ENCODE peak calls at places on chromosome 3, in eight cellular contexts. One of them, this sample, is unnamed.

GRCh38 chr3:109336272-109336957 is 931 bp downstream of the DPPA4 start:
- DNase-seq in GM23338: no peak
- DNase-seq in tibial artery: no peak
- DNase-seq in ovary: no peak
- DNase-seq in GM23248: peak; percentile 54
- DNase-seq in uterus: no peak
- DNase-seq in endodermal cell: peak; percentile 74
- DNase-seq in cardiac muscle cell: peak; percentile 77
- DNase-seq in this sample: no peak

GRCh38 chr3:56012732-56013131 is 455.5 kb downstream of the ERC2 start:
- DNase-seq in GM23338: no peak
- DNase-seq in tibial artery: no peak
- DNase-seq in ovary: no peak
- DNase-seq in GM23248: no peak
- DNase-seq in uterus: no peak
- DNase-seq in endodermal cell: no peak
- DNase-seq in cardiac muscle cell: no peak
- DNase-seq in this sample: no peak

GRCh38 chr3:187903697-187904096 is 158.4 kb upstream of the BCL6 start:
- DNase-seq in GM23338: no peak
- DNase-seq in tibial artery: no peak
- DNase-seq in ovary: no peak
- DNase-seq in GM23248: no peak
- DNase-seq in uterus: no peak
- DNase-seq in endodermal cell: no peak
- DNase-seq in cardiac muscle cell: no peak
- DNase-seq in this sample: no peak

GRCh38 chr3:148023994-148024393 is 614.8 kb downstream of the ZIC1 start:
- DNase-seq in GM23338: no peak
- DNase-seq in tibial artery: no peak
- DNase-seq in ovary: no peak
- DNase-seq in GM23248: peak; percentile 93
- DNase-seq in uterus: no peak
- DNase-seq in endodermal cell: no peak
- DNase-seq in cardiac muscle cell: peak; percentile 82
- DNase-seq in this sample: no peak

GRCh38 chr3:71421820-71422566 is 161.5 kb downstream of the FOXP1 start:
- DNase-seq in GM23338: no peak
- DNase-seq in tibial artery: no peak
- DNase-seq in ovary: no peak
- DNase-seq in GM23248: no peak
- DNase-seq in uterus: no peak
- DNase-seq in endodermal cell: no peak
- DNase-seq in cardiac muscle cell: no peak
- DNase-seq in this sample: no peak

GRCh38 chr3:27681249-27681748 is 40.8 kb downstream of the EOMES start:
- DNase-seq in GM23338: peak; percentile 91
- DNase-seq in tibial artery: no peak
- DNase-seq in ovary: no peak
- DNase-seq in GM23248: peak; percentile 91
- DNase-seq in uterus: no peak
- DNase-seq in endodermal cell: peak; percentile 59
- DNase-seq in cardiac muscle cell: peak; percentile 89
- DNase-seq in this sample: peak; percentile 42

GRCh38 chr3:29922990-29923746 is 642.3 kb downstream of the RBMS3 start:
- DNase-seq in GM23338: no peak
- DNase-seq in tibial artery: no peak
- DNase-seq in ovary: no peak
- DNase-seq in GM23248: peak; percentile 75
- DNase-seq in uterus: no peak
- DNase-seq in endodermal cell: no peak
- DNase-seq in cardiac muscle cell: peak; percentile 93
- DNase-seq in this sample: no peak

GRCh38 chr3:195106418-195106906 is 164.5 kb downstream of the XXYLT1 start:
- DNase-seq in GM23338: peak; percentile 81
- DNase-seq in tibial artery: peak; percentile 70
- DNase-seq in ovary: peak; percentile 80
- DNase-seq in GM23248: peak; percentile 83
- DNase-seq in uterus: peak; percentile 72
- DNase-seq in endodermal cell: peak; percentile 90
- DNase-seq in cardiac muscle cell: peak; percentile 79
- DNase-seq in this sample: no peak

GRCh38 chr3:152742368-152743347 is 92.3 kb upstream of the P2RY1 start:
- DNase-seq in GM23338: no peak
- DNase-seq in tibial artery: no peak
- DNase-seq in ovary: no peak
- DNase-seq in GM23248: no peak
- DNase-seq in uterus: no peak
- DNase-seq in endodermal cell: no peak
- DNase-seq in cardiac muscle cell: peak; percentile 6
- DNase-seq in this sample: no peak

GRCh38 chr3:179898024-179898423 is 138.7 kb downstream of the PEX5L start:
- DNase-seq in GM23338: peak; percentile 98
- DNase-seq in tibial artery: no peak
- DNase-seq in ovary: no peak
- DNase-seq in GM23248: peak; percentile 42
- DNase-seq in uterus: no peak
- DNase-seq in endodermal cell: peak; percentile 81
- DNase-seq in cardiac muscle cell: peak; percentile 53
- DNase-seq in this sample: peak; percentile 48

GRCh38 chr3:16064660-16065414 is 109.6 kb upstream of the GALNT15 start:
- DNase-seq in GM23338: no peak
- DNase-seq in tibial artery: peak; percentile 84
- DNase-seq in ovary: peak; percentile 87
- DNase-seq in GM23248: peak; percentile 92
- DNase-seq in uterus: peak; percentile 90
- DNase-seq in endodermal cell: no peak
- DNase-seq in cardiac muscle cell: peak; percentile 96
- DNase-seq in this sample: no peak

GRCh38 chr3:8020459-8020858 is 481.2 kb upstream of the LMCD1 start:
- DNase-seq in GM23338: no peak
- DNase-seq in tibial artery: no peak
- DNase-seq in ovary: no peak
- DNase-seq in GM23248: no peak
- DNase-seq in uterus: no peak
- DNase-seq in endodermal cell: no peak
- DNase-seq in cardiac muscle cell: no peak
- DNase-seq in this sample: no peak

GRCh38 chr3:177676148-177676547 is 478.9 kb upstream of the TBL1XR1 start:
- DNase-seq in GM23338: no peak
- DNase-seq in tibial artery: no peak
- DNase-seq in ovary: no peak
- DNase-seq in GM23248: no peak
- DNase-seq in uterus: no peak
- DNase-seq in endodermal cell: no peak
- DNase-seq in cardiac muscle cell: peak; percentile 34
- DNase-seq in this sample: no peak

GRCh38 chr3:69865920-69866679 is 126.8 kb downstream of the MITF start:
- DNase-seq in GM23338: peak; percentile 16
- DNase-seq in tibial artery: peak; percentile 66
- DNase-seq in ovary: peak; percentile 31
- DNase-seq in GM23248: no peak
- DNase-seq in uterus: no peak
- DNase-seq in endodermal cell: peak; percentile 57
- DNase-seq in cardiac muscle cell: peak; percentile 3
- DNase-seq in this sample: no peak

GRCh38 chr3:38497026-38497425 is 886 bp downstream of the EXOG start:
- DNase-seq in GM23338: no peak
- DNase-seq in tibial artery: no peak
- DNase-seq in ovary: no peak
- DNase-seq in GM23248: peak; percentile 54
- DNase-seq in uterus: no peak
- DNase-seq in endodermal cell: no peak
- DNase-seq in cardiac muscle cell: peak; percentile 44
- DNase-seq in this sample: no peak

GRCh38 chr3:120457827-120458226 is 7.0 kb upstream of the FSTL1 start:
- DNase-seq in GM23338: no peak
- DNase-seq in tibial artery: no peak
- DNase-seq in ovary: no peak
- DNase-seq in GM23248: no peak
- DNase-seq in uterus: no peak
- DNase-seq in endodermal cell: no peak
- DNase-seq in cardiac muscle cell: no peak
- DNase-seq in this sample: no peak

GRCh38 chr3:196868297-196868661 is 559 bp downstream of the SENP5 start:
- DNase-seq in GM23338: peak; percentile 56
- DNase-seq in tibial artery: no peak
- DNase-seq in ovary: no peak
- DNase-seq in GM23248: peak; percentile 71
- DNase-seq in uterus: no peak
- DNase-seq in endodermal cell: peak; percentile 75
- DNase-seq in cardiac muscle cell: no peak
- DNase-seq in this sample: peak; percentile 8

DNA sequence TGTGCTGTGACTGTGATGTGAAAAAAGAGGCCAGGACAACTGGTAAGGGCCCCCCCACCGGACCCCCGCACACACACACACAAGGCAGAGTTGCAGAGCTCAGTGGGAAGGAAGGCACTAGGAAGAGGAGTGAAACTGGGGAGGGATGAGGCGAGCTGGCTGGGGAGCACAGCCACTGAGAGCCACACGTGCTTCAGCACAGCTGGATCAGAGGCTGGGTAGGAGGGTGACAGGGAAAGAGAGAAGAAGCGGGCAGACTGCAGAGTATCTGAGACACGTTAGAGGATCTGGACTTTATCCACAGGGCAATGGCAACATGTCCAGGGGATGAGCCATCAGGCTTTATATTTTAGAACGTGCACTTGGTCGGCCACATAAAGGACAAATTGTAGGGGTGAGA is 38.0 kb upstream of the TKT start:
- DNase-seq in GM23338: no peak
- DNase-seq in tibial artery: no peak
- DNase-seq in ovary: no peak
- DNase-seq in GM23248: no peak
- DNase-seq in uterus: no peak
- DNase-seq in endodermal cell: no peak
- DNase-seq in cardiac muscle cell: no peak
- DNase-seq in this sample: no peak
- H3K4me1 ChIP-seq in GM23338: no peaks in the 10 kb centered on the region
- H3K4me1 ChIP-seq in tibial artery: no peaks in the 10 kb centered on the region
- H3K4me1 ChIP-seq in ovary: no peaks in the 10 kb centered on the region
- H3K4me1 ChIP-seq in GM23248: no peaks in the 10 kb centered on the region
- H3K4me1 ChIP-seq in uterus: no peaks in the 10 kb centered on the region
- H3K4me1 ChIP-seq in endodermal cell: no peaks in the 10 kb centered on the region
- H3K4me1 ChIP-seq in cardiac muscle cell: no peaks in the 10 kb centered on the region
- H3K4me1 ChIP-seq in this sample: peaks cover 3% of the 10 kb centered on the region

DNA sequence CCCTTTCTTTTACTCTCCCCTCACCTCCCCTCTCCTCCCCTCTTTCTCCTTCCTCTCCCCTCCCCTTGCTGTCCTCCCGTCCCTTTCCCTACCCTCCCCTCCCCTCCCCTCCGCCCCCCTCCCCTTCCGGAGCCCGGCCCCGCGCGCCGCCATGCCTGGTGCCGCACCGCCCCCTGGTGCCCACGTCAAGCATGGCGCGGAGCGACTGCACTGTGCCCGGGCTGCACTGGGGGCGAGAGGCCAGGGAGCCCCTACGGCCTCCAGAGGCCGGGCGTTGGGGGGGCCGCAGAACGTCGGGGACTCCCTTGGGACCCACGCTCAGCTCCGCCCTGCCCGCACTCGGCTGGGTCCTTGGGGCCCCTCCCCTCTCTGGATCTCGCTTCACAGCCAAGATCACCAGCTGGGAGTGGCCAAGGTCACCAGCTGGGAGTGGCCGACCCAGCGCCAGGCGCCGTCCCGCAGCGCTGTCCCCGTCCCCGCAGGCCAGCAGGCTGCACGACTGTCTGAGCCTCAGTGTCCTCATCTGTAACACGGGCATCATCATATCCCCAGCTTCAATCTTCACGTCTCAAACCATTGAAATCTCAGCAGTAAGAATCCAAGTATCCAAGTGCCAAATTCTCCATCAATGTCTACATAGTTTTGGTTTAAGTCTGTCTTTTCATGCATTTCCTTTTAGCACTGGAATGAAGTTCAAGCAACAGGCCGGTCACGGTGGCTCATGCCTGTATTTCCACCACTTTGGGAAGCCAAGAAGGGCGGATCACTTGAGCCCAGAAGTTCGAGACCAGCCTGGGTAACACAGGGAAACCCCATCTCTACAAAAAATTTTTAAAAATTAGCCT is 42.5 kb downstream of the TPRA1 start:
- DNase-seq in GM23338: peak; percentile 89
- DNase-seq in tibial artery: peak; percentile 84
- DNase-seq in ovary: peak; percentile 87
- DNase-seq in GM23248: peak; percentile 76
- DNase-seq in uterus: peak; percentile 65
- DNase-seq in endodermal cell: peak; percentile 97
- DNase-seq in cardiac muscle cell: peak; percentile 76
- DNase-seq in this sample: peak; percentile 49
- H3K4me3 ChIP-seq in GM23338: peak overlapping the region; percentile 70
- H3K4me3 ChIP-seq in tibial artery: peak overlapping the region; percentile 62
- H3K4me3 ChIP-seq in ovary: peak overlapping the region; percentile 59
- H3K4me3 ChIP-seq in GM23248: peak overlapping the region; percentile 69
- H3K4me3 ChIP-seq in uterus: peak overlapping the region; percentile 42
- H3K4me3 ChIP-seq in endodermal cell: peak overlapping the region; percentile 78
- H3K4me3 ChIP-seq in cardiac muscle cell: peak overlapping the region; percentile 32
- H3K4me3 ChIP-seq in this sample: peak overlapping the region; percentile 48

GRCh38 chr3:183536238-183536880 is 19.1 kb downstream of the KLHL6 start:
- DNase-seq in GM23338: no peak
- DNase-seq in tibial artery: no peak
- DNase-seq in ovary: no peak
- DNase-seq in GM23248: no peak
- DNase-seq in uterus: no peak
- DNase-seq in endodermal cell: peak; percentile 55
- DNase-seq in cardiac muscle cell: no peak
- DNase-seq in this sample: no peak
- H3K4me1 ChIP-seq in GM23338: peaks cover 17% of the 10 kb centered on the region
- H3K4me1 ChIP-seq in tibial artery: no peaks in the 10 kb centered on the region
- H3K4me1 ChIP-seq in ovary: peaks cover 2% of the 10 kb centered on the region
- H3K4me1 ChIP-seq in GM23248: peaks cover 12% of the 10 kb centered on the region
- H3K4me1 ChIP-seq in uterus: no peaks in the 10 kb centered on the region
- H3K4me1 ChIP-seq in endodermal cell: no peaks in the 10 kb centered on the region
- H3K4me1 ChIP-seq in cardiac muscle cell: no peaks in the 10 kb centered on the region
- H3K4me1 ChIP-seq in this sample: peaks cover 11% of the 10 kb centered on the region

DNA sequence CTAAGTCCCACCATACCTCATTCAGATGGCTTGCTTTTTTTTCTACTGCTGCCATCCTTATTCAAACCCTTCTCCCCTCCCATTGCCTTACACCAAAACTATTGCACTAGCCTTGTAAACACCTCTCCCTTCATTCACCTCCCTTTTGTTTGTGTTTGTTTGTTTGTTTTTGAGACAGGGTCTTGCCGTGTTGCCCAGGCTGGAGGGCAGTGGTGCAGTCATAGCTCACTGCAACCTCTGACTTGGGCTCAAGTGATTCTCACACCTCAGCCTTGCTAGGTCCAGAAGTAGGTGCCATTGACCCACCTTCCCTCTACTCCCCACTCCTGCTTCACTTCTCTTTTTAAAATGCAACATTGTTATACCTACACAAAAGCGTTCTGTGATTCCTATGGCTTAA is 3.0 kb upstream of the STAG1 start:
- DNase-seq in GM23338: no peak
- DNase-seq in tibial artery: no peak
- DNase-seq in ovary: no peak
- DNase-seq in GM23248: no peak
- DNase-seq in uterus: no peak
- DNase-seq in endodermal cell: no peak
- DNase-seq in cardiac muscle cell: no peak
- DNase-seq in this sample: no peak
- H3K4me3 ChIP-seq in GM23338: no peak overlapping the region
- H3K4me3 ChIP-seq in tibial artery: no peak overlapping the region
- H3K4me3 ChIP-seq in ovary: no peak overlapping the region
- H3K4me3 ChIP-seq in GM23248: no peak overlapping the region
- H3K4me3 ChIP-seq in uterus: no peak overlapping the region
- H3K4me3 ChIP-seq in endodermal cell: no peak overlapping the region
- H3K4me3 ChIP-seq in cardiac muscle cell: no peak overlapping the region
- H3K4me3 ChIP-seq in this sample: no peak overlapping the region

GRCh38 chr3:156628836-156629618 is 45.4 kb upstream of the TIPARP start:
- DNase-seq in GM23338: no peak
- DNase-seq in tibial artery: no peak
- DNase-seq in ovary: no peak
- DNase-seq in GM23248: no peak
- DNase-seq in uterus: no peak
- DNase-seq in endodermal cell: peak; percentile 55
- DNase-seq in cardiac muscle cell: no peak
- DNase-seq in this sample: no peak
- H3K4me1 ChIP-seq in GM23338: peaks cover 26% of the 10 kb centered on the region
- H3K4me1 ChIP-seq in tibial artery: no peaks in the 10 kb centered on the region
- H3K4me1 ChIP-seq in ovary: peaks cover 4% of the 10 kb centered on the region
- H3K4me1 ChIP-seq in GM23248: peaks cover 48% of the 10 kb centered on the region
- H3K4me1 ChIP-seq in uterus: no peaks in the 10 kb centered on the region
- H3K4me1 ChIP-seq in endodermal cell: peaks cover 32% of the 10 kb centered on the region
- H3K4me1 ChIP-seq in cardiac muscle cell: peaks cover 15% of the 10 kb centered on the region
- H3K4me1 ChIP-seq in this sample: peaks cover 2% of the 10 kb centered on the region

This sample was measured in NT2/D1.